ENCODE peak calls at places on chromosomes 7 and 10, in five cellular contexts. M is CD8-positive, alpha-beta T cell; Q is fibroblast of lung; L is adipocyte; A is heart left ventricle. X is an unnamed sample.

GRCh38 chr7:138865843-138866242 is 67.8 kb upstream of the ATP6V0A4 start:
- DNase-seq in M (peak; percentile 47), Q (no peak), L (no peak), A (no peak), X (peak; percentile 59)

GRCh38 chr10:118957966-118958365 is 71.5 kb upstream of the NANOS1 start:
- DNase-seq in Q (no peak), M (no peak), L (no peak), A (no peak), X (no peak)

GRCh38 chr7:7565018-7565680 is 1.5 kb upstream of the MIOS start:
- DNase-seq in M (no peak), Q (no peak), A (no peak), L (no peak), X (peak; percentile 57)

GRCh38 chr10:86411281-86411841 is 44.8 kb upstream of the GRID1 start:
- DNase-seq in Q (peak; percentile 89), L (peak; percentile 63), M (peak; percentile 28), A (no peak), X (peak; percentile 36)

GRCh38 chr7:150735596-150736358 is 1.4 kb upstream of the GIMAP5 start:
- DNase-seq in L (no peak), A (no peak), Q (no peak), M (no peak), X (no peak)

GRCh38 chr10:75547391-75548298 is 116.2 kb downstream of the LRMDA start:
- DNase-seq in A (no peak), M (no peak), L (peak; percentile 61), Q (peak; percentile 98), X (no peak)

GRCh38 chr10:59064759-59065498 is 111.5 kb upstream of the PHYHIPL start:
- DNase-seq in A (no peak), Q (no peak), M (no peak), L (no peak), X (no peak)

GRCh38 chr10:50600286-50600685 is 23.5 kb downstream of the SGMS1 start:
- DNase-seq in Q (no peak), L (no peak), A (no peak), M (no peak), X (no peak)

GRCh38 chr10:127679642-127680255 is 57.2 kb upstream of the FOXI2 start:
- DNase-seq in L (no peak), M (no peak), A (no peak), Q (no peak), X (no peak)

GRCh38 chr10:46284286-46285229 is 2.2 kb upstream of the ANTXRL start:
- DNase-seq in L (peak; percentile 89), M (peak; percentile 75), Q (peak; percentile 71), A (peak; percentile 92), X (peak; percentile 68)

GRCh38 chr10:91409069-91409868 is 875 bp upstream of the HECTD2 start:
- DNase-seq in M (no peak), L (peak; percentile 85), A (peak; percentile 87), Q (peak; percentile 94), X (no peak)

GRCh38 chr7:4234498-4234855 is 447.6 kb upstream of the FOXK1 start:
- DNase-seq in M (no peak), Q (no peak), A (no peak), L (no peak), X (no peak)

GRCh38 chr10:103519798-103520197 is 26.3 kb downstream of the NEURL1 start:
- DNase-seq in Q (no peak), A (no peak), L (no peak), M (no peak), X (no peak)

GRCh38 chr10:120387326-120387725 is 69.7 kb upstream of the PLPP4 start:
- DNase-seq in Q (peak; percentile 91), A (no peak), L (peak; percentile 22), M (no peak), X (no peak)

GRCh38 chr10:109966961-109967738 is 40.6 kb upstream of the ADD3 start:
- DNase-seq in M (no peak), A (no peak), Q (peak; percentile 73), L (peak; percentile 72), X (no peak)

GRCh38 chr7:157898802-157899201 is 562.0 kb downstream of the DNAJB6 start:
- DNase-seq in L (no peak), M (no peak), A (no peak), Q (no peak), X (no peak)
- H3K9me3 ChIP-seq in L (no peaks in the 10 kb centered on the region), M (no peaks in the 10 kb centered on the region), A (no peaks in the 10 kb centered on the region), Q (no peaks in the 10 kb centered on the region), X (no peaks in the 10 kb centered on the region)

GRCh38 chr7:2492038-2492437 is 15.8 kb upstream of the GRIFIN start:
- DNase-seq in Q (no peak), L (no peak), M (no peak), A (no peak), X (no peak)
- H3K4me3 ChIP-seq in Q (no peak overlapping the region), L (no peak overlapping the region), M (no peak overlapping the region), A (no peak overlapping the region), X (no peak overlapping the region)

GRCh38 chr7:73945022-73945421 is 83.0 kb upstream of the ELN start:
- DNase-seq in L (no peak), A (no peak), Q (no peak), M (no peak), X (no peak)
- H3K9me3 ChIP-seq in L (peaks cover 35% of the 10 kb centered on the region), A (peaks cover 43% of the 10 kb centered on the region), Q (no peaks in the 10 kb centered on the region), M (peaks cover 9% of the 10 kb centered on the region), X (no peaks in the 10 kb centered on the region)

DNA sequence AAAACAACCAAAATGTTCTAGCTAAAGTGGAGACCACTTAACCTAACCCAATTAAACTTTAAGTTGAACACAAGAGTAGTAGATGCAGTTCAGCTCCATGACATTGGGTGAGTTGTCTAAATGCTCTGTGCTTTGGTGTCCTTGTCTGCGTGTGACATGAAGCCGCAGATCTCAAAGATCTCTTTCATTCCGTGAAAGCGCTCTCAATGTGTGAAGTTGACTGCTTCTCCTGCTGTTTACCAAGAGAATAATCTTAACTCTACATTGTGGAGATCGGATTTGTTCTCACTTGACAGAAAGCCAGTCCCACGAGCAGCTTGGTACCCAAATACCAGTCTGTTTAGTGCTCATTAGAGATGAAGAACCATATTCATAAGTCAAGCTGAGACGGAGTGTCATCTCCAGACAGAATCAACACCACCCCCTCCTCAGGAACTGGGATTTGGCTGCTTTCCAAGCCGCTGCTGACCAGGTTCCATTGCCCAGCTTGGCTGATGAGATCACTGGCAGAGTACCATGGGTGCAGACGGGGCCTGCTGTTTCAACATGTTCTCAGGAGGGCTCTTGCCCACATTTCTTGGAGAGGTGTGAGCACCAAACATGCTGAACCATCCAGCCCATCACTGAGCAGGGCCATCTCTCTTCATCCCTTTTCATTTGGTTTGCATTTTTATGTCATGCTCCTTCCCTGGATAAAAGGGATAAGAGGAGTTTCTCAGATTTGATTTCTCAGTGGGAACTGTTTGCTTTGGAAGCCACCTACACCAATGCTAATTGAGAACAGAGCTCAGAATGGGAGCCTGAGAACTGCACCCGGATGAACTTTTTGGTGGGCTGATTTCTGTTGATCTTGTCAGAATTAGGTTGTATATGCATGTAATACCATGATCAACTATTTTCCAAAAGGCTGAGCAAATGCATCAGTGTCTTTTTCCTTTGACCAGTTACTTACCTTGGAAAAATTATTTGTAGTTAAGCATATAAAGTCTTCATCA is 95.8 kb upstream of the AGBL3 start:
- DNase-seq in A (no peak), M (no peak), Q (peak; percentile 82), L (peak; percentile 67), X (no peak)
- H3K4me3 ChIP-seq in A (peak overlapping the region; percentile 53), M (no peak overlapping the region), Q (peak overlapping the region; percentile 94), L (peak overlapping the region; percentile 87), X (no peak overlapping the region)

DNA sequence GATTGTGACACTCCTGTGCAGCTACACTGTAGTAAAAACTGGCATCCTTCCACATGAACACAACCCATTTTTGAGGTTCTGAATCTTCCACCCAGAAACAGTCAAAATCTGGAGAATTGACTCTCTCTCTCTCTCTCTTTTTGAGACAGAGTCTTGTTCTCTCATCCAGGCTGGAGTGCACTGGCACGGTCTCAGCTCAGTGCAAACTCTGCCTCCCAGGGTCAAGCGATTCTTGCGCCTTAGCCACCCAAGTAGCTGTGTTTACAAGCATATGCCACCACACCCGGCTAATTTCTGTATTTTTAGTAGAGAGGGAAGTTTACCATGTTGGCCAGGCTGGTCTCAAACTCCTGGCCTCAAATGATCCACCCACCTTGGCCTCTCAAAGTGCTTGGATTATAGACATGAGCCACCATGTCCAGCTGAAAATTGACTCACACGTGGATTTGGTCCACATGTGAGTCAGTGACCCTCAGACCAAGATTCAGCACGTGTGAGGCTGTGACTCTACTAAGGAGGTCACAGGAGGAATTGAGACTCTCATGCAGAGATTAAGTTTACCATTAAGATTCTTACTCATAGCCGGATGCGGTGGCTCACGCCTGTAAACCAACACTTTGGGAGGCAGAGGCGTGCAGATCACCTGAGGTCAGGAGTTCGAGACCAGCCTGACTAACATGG is 12.1 kb upstream of the ZNF107 start:
- DNase-seq in L (no peak), A (no peak), M (no peak), Q (no peak), X (no peak)
- H3K9me3 ChIP-seq in L (no peaks in the 10 kb centered on the region), A (no peaks in the 10 kb centered on the region), M (no peaks in the 10 kb centered on the region), Q (no peaks in the 10 kb centered on the region), X (no peaks in the 10 kb centered on the region)

X was measured in naive thymus-derived CD4-positive, alpha-beta T cell.